ENCODE peak calls at places on chromosomes 11 and 22, in six cellular contexts. T is activated effector memory CD4-positive, alpha-beta T cell treated with anti-CD3 and anti-CD28 coated beads, Interleukin-2, amount 50 U/mL, for 16 hours; S is T-cell; Y is endodermal cell; E is EH; N is stimulated activated CD4-positive, alpha-beta T cell treated with anti-CD3 and anti-CD28 coated beads, Interleukin-15, amount 100 ng/mL, for 1 hour. D is an unnamed sample.

GRCh38 chr11:56183459-56183858 is 7.0 kb downstream of the OR5J2 start:
- DNase-seq in T (no peak), S (no peak), Y (no peak), E (no peak), N (no peak), D (no peak)

GRCh38 chr22:40757071-40757470 is 62.1 kb downstream of the SLC25A17 start:
- DNase-seq in T (no peak), S (no peak), Y (no peak), E (peak; percentile 38), N (no peak), D (no peak)

GRCh38 chr11:36010010-36010740 is 66.3 kb downstream of the LDLRAD3 start:
- DNase-seq in T (no peak), S (no peak), Y (no peak), E (peak; percentile 64), N (no peak), D (no peak)

GRCh38 chr11:12798609-12799011 is 124.4 kb downstream of the TEAD1 start:
- DNase-seq in T (no peak), S (no peak), Y (no peak), E (peak; percentile 40), N (no peak), D (no peak)

GRCh38 chr11:26947379-26947844 is 46.5 kb upstream of the FIBIN start:
- DNase-seq in T (no peak), S (no peak), Y (no peak), E (peak; percentile 100), N (no peak), D (no peak)

GRCh38 chr22:37844904-37845334 is 785 bp upstream of the ANKRD54 start:
- DNase-seq in T (no peak), S (no peak), Y (no peak), E (no peak), N (no peak), D (no peak)

GRCh38 chr11:537622-538430 is 499 bp downstream of the LRRC56 start:
- DNase-seq in T (no peak), S (no peak), Y (no peak), E (no peak), N (no peak), D (no peak)

GRCh38 chr11:18775492-18776292 is 15.9 kb downstream of the PTPN5 start:
- DNase-seq in T (peak; percentile 83), S (peak; percentile 21), Y (peak; percentile 96), E (peak; percentile 40), N (peak; percentile 32), D (peak; percentile 10)

GRCh38 chr11:14967581-14968214 is 4.5 kb downstream of the CALCA start:
- DNase-seq in T (no peak), S (no peak), Y (no peak), E (no peak), N (no peak), D (no peak)

GRCh38 chr11:100895449-100895848 is 208.4 kb downstream of the ARHGAP42 start:
- DNase-seq in T (no peak), S (no peak), Y (no peak), E (no peak), N (no peak), D (no peak)

GRCh38 chr11:47213985-47214564 is 699 bp upstream of the DDB2 start:
- DNase-seq in T (peak; percentile 95), S (peak; percentile 78), Y (peak; percentile 95), E (peak; percentile 92), N (peak; percentile 65), D (peak; percentile 69)

GRCh38 chr22:38153821-38154562 is 27.6 kb downstream of the PLA2G6 start:
- DNase-seq in T (no peak), S (no peak), Y (peak; percentile 77), E (no peak), N (no peak), D (no peak)

GRCh38 chr11:61158691-61159381 is 2.4 kb downstream of the VPS37C start:
- DNase-seq in T (no peak), S (no peak), Y (peak; percentile 62), E (peak; percentile 84), N (no peak), D (no peak)

GRCh38 chr11:12769834-12770345 is 95.7 kb downstream of the TEAD1 start:
- DNase-seq in T (no peak), S (no peak), Y (no peak), E (peak; percentile 95), N (no peak), D (no peak)

GRCh38 chr22:25039255-25039654 is 86.7 kb downstream of the KIAA1671 start:
- DNase-seq in T (no peak), S (no peak), Y (no peak), E (no peak), N (no peak), D (no peak)

GRCh38 chr11:114812698-114813097 is 134.4 kb downstream of the NXPE2 start:
- DNase-seq in T (no peak), S (no peak), Y (peak; percentile 10), E (no peak), N (no peak), D (no peak)

GRCh38 chr11:35238882-35239281 is 99.9 kb downstream of the CD44 start:
- DNase-seq in T (no peak), S (no peak), Y (no peak), E (no peak), N (no peak), D (no peak)

GRCh38 chr11:27921472-27921871 is 186.5 kb downstream of the KIF18A start:
- DNase-seq in T (no peak), S (no peak), Y (no peak), E (peak; percentile 22), N (no peak), D (no peak)

GRCh38 chr22:17117890-17118289 is 3.3 kb downstream of the TMEM121B start:
- DNase-seq in T (no peak), S (no peak), Y (no peak), E (no peak), N (no peak), D (no peak)

GRCh38 chr11:130209128-130209932 is 49.7 kb downstream of the ST14 start:
- DNase-seq in T (peak; percentile 58), S (no peak), Y (peak; percentile 39), E (no peak), N (no peak), D (no peak)

GRCh38 chr11:45702511-45702910 is 37.1 kb upstream of the CHST1 start:
- DNase-seq in T (no peak), S (no peak), Y (no peak), E (no peak), N (no peak), D (no peak)

GRCh38 chr22:49344196-49344595 is 483.5 kb downstream of the BRD1 start:
- DNase-seq in T (peak; percentile 46), S (no peak), Y (peak; percentile 22), E (no peak), N (no peak), D (no peak)

GRCh38 chr11:132734217-132734616 is 798.1 kb downstream of the OPCML start:
- DNase-seq in T (no peak), S (no peak), Y (no peak), E (peak; percentile 96), N (no peak), D (no peak)

GRCh38 chr22:35708453-35708852 is 9.2 kb upstream of the APOL5 start:
- DNase-seq in T (no peak), S (no peak), Y (no peak), E (no peak), N (no peak), D (no peak)